ENCODE peak calls at places on chromosomes 1 and 21, in seven cellular contexts. T is lower lobe of right lung; U is WTC11; Z is astrocyte; Y is endothelial cell; B is neural crest cell; O is CD4-positive, alpha-beta T cell. G is an unnamed sample.

GRCh38 chr1:228691926-228692325 is 43.4 kb upstream of the RHOU start:
- DNase-seq in T (no peak), U (no peak), Z (peak; percentile 19), Y (peak; percentile 16), B (no peak), O (no peak), G (peak; percentile 55)

GRCh38 chr1:182699673-182700350 is 15.4 kb upstream of the RGS8 start:
- DNase-seq in T (no peak), U (peak; percentile 88), Z (no peak), Y (peak; percentile 18), B (peak; percentile 32), O (no peak), G (no peak)

GRCh38 chr1:28322209-28322608 is 6.6 kb upstream of the MED18 start:
- DNase-seq in T (no peak), U (no peak), Z (no peak), Y (no peak), B (no peak), O (no peak), G (peak; percentile 59)

GRCh38 chr21:37912616-37913015 is 3.6 kb downstream of the KCNJ6 start:
- DNase-seq in T (no peak), U (no peak), Z (no peak), Y (no peak), B (no peak), O (no peak), G (no peak)

GRCh38 chr21:34344584-34344983 is 19.2 kb upstream of the KCNE2 start:
- DNase-seq in T (no peak), U (no peak), Z (no peak), Y (no peak), B (no peak), O (no peak), G (no peak)

GRCh38 chr1:21659099-21659923 is 9.8 kb downstream of the RAP1GAP start:
- DNase-seq in T (peak; percentile 90), U (peak; percentile 86), Z (no peak), Y (peak; percentile 87), B (peak; percentile 88), O (peak; percentile 71), G (peak; percentile 79)

GRCh38 chr1:10495475-10495817 is 20.7 kb downstream of the PEX14 start:
- DNase-seq in T (no peak), U (no peak), Z (no peak), Y (no peak), B (no peak), O (no peak), G (no peak)

GRCh38 chr1:147491098-147491497 is 50.2 kb upstream of the BCL9 start:
- DNase-seq in T (no peak), U (no peak), Z (no peak), Y (no peak), B (no peak), O (no peak), G (no peak)

GRCh38 chr1:164660415-164661174 is 101.6 kb downstream of the PBX1 start:
- DNase-seq in T (no peak), U (no peak), Z (peak; percentile 91), Y (no peak), B (no peak), O (no peak), G (no peak)

GRCh38 chr1:77467196-77467595 is 185.4 kb downstream of the AK5 start:
- DNase-seq in T (no peak), U (no peak), Z (no peak), Y (no peak), B (no peak), O (no peak), G (no peak)

GRCh38 chr1:48356901-48357300 is 115.1 kb downstream of the SPATA6 start:
- DNase-seq in T (no peak), U (no peak), Z (no peak), Y (no peak), B (no peak), O (no peak), G (no peak)

GRCh38 chr1:165895451-165895871 is 68.0 kb downstream of the UCK2 start:
- DNase-seq in T (no peak), U (no peak), Z (peak; percentile 75), Y (no peak), B (no peak), O (no peak), G (no peak)

GRCh38 chr1:235160395-235160964 is 570 bp downstream of the RBM34 start:
- DNase-seq in T (no peak), U (no peak), Z (peak; percentile 66), Y (no peak), B (no peak), O (no peak), G (no peak)

GRCh38 chr1:230938924-230939368 is 39.7 kb downstream of the TTC13 start:
- DNase-seq in T (no peak), U (no peak), Z (no peak), Y (no peak), B (no peak), O (no peak), G (no peak)

GRCh38 chr1:203861379-203862184 is at the start of gene SNRPE:
- DNase-seq in T (peak; percentile 95), U (peak; percentile 96), Z (peak; percentile 94), Y (peak; percentile 98), B (peak; percentile 98), O (peak; percentile 90), G (peak; percentile 97)

GRCh38 chr1:58398714-58399113 is 147.8 kb downstream of the OMA1 start:
- DNase-seq in T (no peak), U (no peak), Z (no peak), Y (no peak), B (no peak), O (no peak), G (no peak)

GRCh38 chr1:41673355-41673754 is 188.9 kb upstream of the EDN2 start:
- DNase-seq in T (no peak), U (no peak), Z (no peak), Y (no peak), B (no peak), O (peak; percentile 33), G (no peak)

GRCh38 chr1:31655756-31656155 is 11.1 kb upstream of the PEF1 start:
- DNase-seq in T (no peak), U (no peak), Z (no peak), Y (no peak), B (no peak), O (no peak), G (no peak)

GRCh38 chr1:163006051-163006834 is 62.9 kb upstream of the RGS4 start:
- DNase-seq in T (no peak), U (no peak), Z (no peak), Y (no peak), B (no peak), O (no peak), G (no peak)

GRCh38 chr1:115189814-115190541 is 100.7 kb upstream of the TSPAN2 start:
- DNase-seq in T (no peak), U (no peak), Z (peak; percentile 98), Y (no peak), B (no peak), O (no peak), G (no peak)

G was measured in right lobe of liver.